ENCODE peak calls at places on chromosome 6, in seven cellular contexts. One of them, this sample, is unnamed.

GRCh38 chr6:152170702-152171667 is 363.5 kb downstream of the ESR1 start:
- DNase-seq in stomach: peak
- DNase-seq in glutamatergic neuron: no peak
- DNase-seq in body of pancreas: peak
- DNase-seq in GF-D8: no peak
- DNase-seq in kidney epithelial cell: peak
- DNase-seq in pancreas: no peak
- DNase-seq in this sample: no peak

GRCh38 chr6:38974389-38975133 is 74.0 kb upstream of the GLP1R start:
- DNase-seq in stomach: no peak
- DNase-seq in glutamatergic neuron: no peak
- DNase-seq in body of pancreas: no peak
- DNase-seq in pancreas: no peak
- DNase-seq in kidney epithelial cell: no peak
- DNase-seq in GF-D8: no peak
- DNase-seq in this sample: no peak

GRCh38 chr6:43077981-43078411 is 1.9 kb downstream of the PTK7 start:
- DNase-seq in GF-D8: no peak
- DNase-seq in stomach: no peak
- DNase-seq in glutamatergic neuron: no peak
- DNase-seq in body of pancreas: no peak
- DNase-seq in kidney epithelial cell: no peak
- DNase-seq in pancreas: no peak
- DNase-seq in this sample: no peak

GRCh38 chr6:4351506-4351852 is 216.1 kb upstream of the ECI2 start:
- DNase-seq in GF-D8: no peak
- DNase-seq in kidney epithelial cell: no peak
- DNase-seq in stomach: no peak
- DNase-seq in body of pancreas: no peak
- DNase-seq in pancreas: no peak
- DNase-seq in glutamatergic neuron: no peak
- DNase-seq in this sample: no peak

GRCh38 chr6:72943699-72944098 is 281.6 kb downstream of the KHDC1L start:
- DNase-seq in glutamatergic neuron: no peak
- DNase-seq in pancreas: no peak
- DNase-seq in stomach: no peak
- DNase-seq in GF-D8: no peak
- DNase-seq in body of pancreas: no peak
- DNase-seq in kidney epithelial cell: no peak
- DNase-seq in this sample: no peak

GRCh38 chr6:125406771-125407170 is 105.0 kb upstream of the HDDC2 start:
- DNase-seq in kidney epithelial cell: no peak
- DNase-seq in pancreas: no peak
- DNase-seq in glutamatergic neuron: no peak
- DNase-seq in GF-D8: no peak
- DNase-seq in body of pancreas: no peak
- DNase-seq in stomach: no peak
- DNase-seq in this sample: no peak

GRCh38 chr6:53975966-53976610 is 135.2 kb upstream of the MLIP start:
- DNase-seq in GF-D8: no peak
- DNase-seq in kidney epithelial cell: no peak
- DNase-seq in stomach: no peak
- DNase-seq in glutamatergic neuron: no peak
- DNase-seq in pancreas: no peak
- DNase-seq in body of pancreas: no peak
- DNase-seq in this sample: no peak

GRCh38 chr6:132995432-132995831 is 181.1 kb downstream of the RPS12 start:
- DNase-seq in kidney epithelial cell: peak
- DNase-seq in GF-D8: no peak
- DNase-seq in glutamatergic neuron: no peak
- DNase-seq in stomach: no peak
- DNase-seq in body of pancreas: no peak
- DNase-seq in pancreas: no peak
- DNase-seq in this sample: no peak

GRCh38 chr6:149974825-149975224 is 11.1 kb downstream of the ULBP1 start:
- DNase-seq in body of pancreas: no peak
- DNase-seq in GF-D8: no peak
- DNase-seq in glutamatergic neuron: no peak
- DNase-seq in kidney epithelial cell: no peak
- DNase-seq in stomach: no peak
- DNase-seq in pancreas: no peak
- DNase-seq in this sample: no peak

GRCh38 chr6:90131614-90132423 is 164.8 kb downstream of the BACH2 start:
- DNase-seq in stomach: no peak
- DNase-seq in body of pancreas: no peak
- DNase-seq in pancreas: no peak
- DNase-seq in kidney epithelial cell: no peak
- DNase-seq in GF-D8: no peak
- DNase-seq in glutamatergic neuron: no peak
- DNase-seq in this sample: no peak

GRCh38 chr6:148364056-148364844 is 21.6 kb downstream of the SASH1 start:
- DNase-seq in glutamatergic neuron: no peak
- DNase-seq in pancreas: no peak
- DNase-seq in body of pancreas: no peak
- DNase-seq in GF-D8: no peak
- DNase-seq in kidney epithelial cell: no peak
- DNase-seq in stomach: no peak
- DNase-seq in this sample: peak

GRCh38 chr6:110613356-110613755 is 136.9 kb upstream of the SLC22A16 start:
- DNase-seq in body of pancreas: no peak
- DNase-seq in kidney epithelial cell: no peak
- DNase-seq in pancreas: no peak
- DNase-seq in GF-D8: peak
- DNase-seq in stomach: no peak
- DNase-seq in glutamatergic neuron: no peak
- DNase-seq in this sample: no peak

GRCh38 chr6:129047834-129048233 is 164.9 kb downstream of the LAMA2 start:
- DNase-seq in glutamatergic neuron: no peak
- DNase-seq in stomach: no peak
- DNase-seq in kidney epithelial cell: no peak
- DNase-seq in GF-D8: no peak
- DNase-seq in pancreas: no peak
- DNase-seq in body of pancreas: no peak
- DNase-seq in this sample: no peak

GRCh38 chr6:85458184-85458583 is 8.3 kb downstream of the NT5E start:
- DNase-seq in glutamatergic neuron: no peak
- DNase-seq in pancreas: no peak
- DNase-seq in body of pancreas: no peak
- DNase-seq in stomach: no peak
- DNase-seq in GF-D8: no peak
- DNase-seq in kidney epithelial cell: no peak
- DNase-seq in this sample: no peak

GRCh38 chr6:34391711-34392496 is 565 bp downstream of the NUDT3 start:
- DNase-seq in kidney epithelial cell: no peak
- DNase-seq in stomach: peak
- DNase-seq in pancreas: peak
- DNase-seq in body of pancreas: peak
- DNase-seq in GF-D8: peak
- DNase-seq in glutamatergic neuron: peak
- DNase-seq in this sample: no peak

GRCh38 chr6:149366237-149366921 is 33.7 kb upstream of the SUMO4 start:
- DNase-seq in kidney epithelial cell: no peak
- DNase-seq in GF-D8: no peak
- DNase-seq in glutamatergic neuron: no peak
- DNase-seq in body of pancreas: no peak
- DNase-seq in pancreas: no peak
- DNase-seq in stomach: no peak
- DNase-seq in this sample: no peak

GRCh38 chr6:1893470-1894130 is 283.9 kb downstream of the FOXC1 start:
- DNase-seq in stomach: no peak
- DNase-seq in glutamatergic neuron: peak
- DNase-seq in pancreas: no peak
- DNase-seq in body of pancreas: no peak
- DNase-seq in GF-D8: no peak
- DNase-seq in kidney epithelial cell: no peak
- DNase-seq in this sample: no peak

GRCh38 chr6:130560231-130560630 is 194.4 kb downstream of the TMEM200A start:
- DNase-seq in body of pancreas: no peak
- DNase-seq in stomach: no peak
- DNase-seq in GF-D8: no peak
- DNase-seq in kidney epithelial cell: peak
- DNase-seq in glutamatergic neuron: no peak
- DNase-seq in pancreas: no peak
- DNase-seq in this sample: no peak

GRCh38 chr6:124064317-124065113 is 260.9 kb downstream of the NKAIN2 start:
- DNase-seq in GF-D8: no peak
- DNase-seq in body of pancreas: no peak
- DNase-seq in kidney epithelial cell: no peak
- DNase-seq in stomach: no peak
- DNase-seq in pancreas: no peak
- DNase-seq in glutamatergic neuron: no peak
- DNase-seq in this sample: no peak

GRCh38 chr6:148827421-148827820 is 80.6 kb downstream of the UST start:
- DNase-seq in stomach: no peak
- DNase-seq in pancreas: no peak
- DNase-seq in body of pancreas: no peak
- DNase-seq in glutamatergic neuron: no peak
- DNase-seq in GF-D8: no peak
- DNase-seq in kidney epithelial cell: no peak
- DNase-seq in this sample: no peak

GRCh38 chr6:33079575-33079974 is 3.8 kb downstream of the HLA-DPB1 start:
- DNase-seq in stomach: no peak
- DNase-seq in GF-D8: no peak
- DNase-seq in glutamatergic neuron: no peak
- DNase-seq in body of pancreas: no peak
- DNase-seq in kidney epithelial cell: no peak
- DNase-seq in pancreas: no peak
- DNase-seq in this sample: no peak

GRCh38 chr6:106752641-106753040 is 123.3 kb downstream of the QRSL1 start:
- DNase-seq in body of pancreas: no peak
- DNase-seq in pancreas: no peak
- DNase-seq in kidney epithelial cell: peak
- DNase-seq in GF-D8: no peak
- DNase-seq in glutamatergic neuron: no peak
- DNase-seq in stomach: no peak
- DNase-seq in this sample: no peak

GRCh38 chr6:47631248-47632196 is 66.9 kb upstream of the ADGRF4 start:
- DNase-seq in kidney epithelial cell: no peak
- DNase-seq in pancreas: no peak
- DNase-seq in GF-D8: peak
- DNase-seq in body of pancreas: no peak
- DNase-seq in stomach: no peak
- DNase-seq in glutamatergic neuron: no peak
- DNase-seq in this sample: no peak

GRCh38 chr6:136647363-136647763 is 97.1 kb upstream of the MAP7 start:
- DNase-seq in stomach: peak
- DNase-seq in pancreas: no peak
- DNase-seq in glutamatergic neuron: no peak
- DNase-seq in kidney epithelial cell: no peak
- DNase-seq in body of pancreas: peak
- DNase-seq in GF-D8: no peak
- DNase-seq in this sample: no peak

GRCh38 chr6:42935322-42935721 is 6.0 kb downstream of the CNPY3 start:
- DNase-seq in glutamatergic neuron: no peak
- DNase-seq in stomach: no peak
- DNase-seq in pancreas: no peak
- DNase-seq in body of pancreas: no peak
- DNase-seq in GF-D8: peak
- DNase-seq in kidney epithelial cell: no peak
- DNase-seq in this sample: no peak

GRCh38 chr6:6058054-6058444 is 51.3 kb upstream of the NRN1 start:
- DNase-seq in stomach: no peak
- DNase-seq in glutamatergic neuron: no peak
- DNase-seq in body of pancreas: no peak
- DNase-seq in GF-D8: no peak
- DNase-seq in kidney epithelial cell: no peak
- DNase-seq in pancreas: no peak
- DNase-seq in this sample: no peak

GRCh38 chr6:70725817-70726413 is 58.2 kb downstream of the SMAP1 start:
- DNase-seq in body of pancreas: no peak
- DNase-seq in kidney epithelial cell: no peak
- DNase-seq in GF-D8: no peak
- DNase-seq in stomach: no peak
- DNase-seq in pancreas: no peak
- DNase-seq in glutamatergic neuron: no peak
- DNase-seq in this sample: peak